ENCODE peak calls at places on chromosomes 4 and X, in six cellular contexts. R is adipocyte, Z is fibroblast of the aortic adventitia, I is lower leg skin, S is choroid plexus epithelial cell, H is esophagus squamous epithelium. D is an unnamed sample.
A peak's percentile ranks its signal among the peaks of the same experiment; 100 is the strongest.

GRCh38 chrX:24229967-24230366 is 80.4 kb downstream of the ZFX start:
- DNase-seq in R (no peak), Z (peak; percentile 72), I (no peak), S (peak; percentile 28), H (no peak), D (peak; percentile 14)

GRCh38 chrX:10190367-10190766 is 33.6 kb downstream of the CLCN4 start:
- DNase-seq in R (peak; percentile 85), Z (peak; percentile 88), I (no peak), S (peak; percentile 87), H (no peak), D (peak; percentile 85)

GRCh38 chr4:140308366-140309123 is 64.9 kb upstream of the SCOC start:
- DNase-seq in R (peak; percentile 85), Z (peak; percentile 98), I (peak; percentile 67), S (peak; percentile 86), H (no peak), D (peak; percentile 68)

GRCh38 chr4:48254381-48255072 is 15.1 kb downstream of the TEC start:
- DNase-seq in R (peak; percentile 79), Z (peak; percentile 98), I (no peak), S (peak; percentile 85), H (no peak), D (peak; percentile 79)

GRCh38 chr4:183424109-183424751 is 20.2 kb upstream of the CDKN2AIP start:
- DNase-seq in R (no peak), Z (no peak), I (no peak), S (no peak), H (no peak), D (no peak)

GRCh38 chrX:37545066-37545465 is 26.4 kb upstream of the LANCL3 start:
- DNase-seq in R (no peak), Z (no peak), I (no peak), S (no peak), H (no peak), D (no peak)

GRCh38 chr4:22190855-22191254 is 242.3 kb upstream of the KCNIP4 start:
- DNase-seq in R (peak; percentile 61), Z (peak; percentile 93), I (no peak), S (peak; percentile 50), H (no peak), D (peak; percentile 80)

GRCh38 chr4:52507774-52508173 is 151.3 kb downstream of the USP46 start:
- DNase-seq in R (no peak), Z (no peak), I (no peak), S (peak; percentile 34), H (no peak), D (no peak)

GRCh38 chr4:88659061-88659889 is 38.4 kb downstream of the NAP1L5 start:
- DNase-seq in R (peak; percentile 78), Z (peak; percentile 86), I (peak; percentile 37), S (peak; percentile 86), H (no peak), D (peak; percentile 83)

GRCh38 chrX:100478714-100479113 is 68.6 kb upstream of the PCDH19 start:
- DNase-seq in R (no peak), Z (no peak), I (no peak), S (no peak), H (no peak), D (no peak)

GRCh38 chr4:138193963-138194362 is 48.2 kb downstream of the SLC7A11 start:
- DNase-seq in R (no peak), Z (no peak), I (no peak), S (no peak), H (no peak), D (no peak)

GRCh38 chr4:47642985-47643745 is 158.1 kb downstream of the ATP10D start:
- DNase-seq in R (no peak), Z (peak; percentile 6), I (no peak), S (peak; percentile 58), H (no peak), D (peak; percentile 42)

GRCh38 chr4:65508169-65508568 is 162.1 kb downstream of the EPHA5 start:
- DNase-seq in R (peak; percentile 59), Z (peak; percentile 68), I (no peak), S (peak; percentile 78), H (no peak), D (peak; percentile 81)

GRCh38 chr4:17560065-17560673 is 16.8 kb upstream of the LAP3 start:
- DNase-seq in R (no peak), Z (no peak), I (no peak), S (no peak), H (no peak), D (no peak)

GRCh38 chr4:30536231-30536630 is 183.9 kb upstream of the PCDH7 start:
- DNase-seq in R (no peak), Z (no peak), I (no peak), S (peak; percentile 38), H (no peak), D (peak; percentile 35)

GRCh38 chrX:57918750-57919436 is 8.6 kb upstream of the ZXDA start:
- DNase-seq in R (peak; percentile 63), Z (peak; percentile 59), I (no peak), S (peak; percentile 46), H (no peak), D (peak; percentile 52)

GRCh38 chrX:11138498-11139390 is 27.6 kb downstream of the HCCS start:
- DNase-seq in R (no peak), Z (no peak), I (no peak), S (no peak), H (no peak), D (no peak)

GRCh38 chrX:102599950-102600579 is 750 bp downstream of the ARMCX5 start:
- DNase-seq in R (peak; percentile 34), Z (peak; percentile 54), I (no peak), S (peak; percentile 56), H (no peak), D (peak; percentile 39)

GRCh38 chrX:13419918-13420317 is 100.1 kb upstream of the ATXN3L start:
- DNase-seq in R (no peak), Z (no peak), I (no peak), S (no peak), H (no peak), D (no peak)

GRCh38 chr4:159103406-159104131 is 690 bp downstream of the RAPGEF2 start:
- DNase-seq in R (peak; percentile 83), Z (peak; percentile 33), I (peak; percentile 24), S (peak; percentile 46), H (no peak), D (peak; percentile 35)

GRCh38 chr4:91837608-91838029 is 466.1 kb upstream of the GRID2 start:
- DNase-seq in R (peak; percentile 72), Z (peak; percentile 85), I (no peak), S (peak; percentile 66), H (no peak), D (peak; percentile 88)

DNA sequence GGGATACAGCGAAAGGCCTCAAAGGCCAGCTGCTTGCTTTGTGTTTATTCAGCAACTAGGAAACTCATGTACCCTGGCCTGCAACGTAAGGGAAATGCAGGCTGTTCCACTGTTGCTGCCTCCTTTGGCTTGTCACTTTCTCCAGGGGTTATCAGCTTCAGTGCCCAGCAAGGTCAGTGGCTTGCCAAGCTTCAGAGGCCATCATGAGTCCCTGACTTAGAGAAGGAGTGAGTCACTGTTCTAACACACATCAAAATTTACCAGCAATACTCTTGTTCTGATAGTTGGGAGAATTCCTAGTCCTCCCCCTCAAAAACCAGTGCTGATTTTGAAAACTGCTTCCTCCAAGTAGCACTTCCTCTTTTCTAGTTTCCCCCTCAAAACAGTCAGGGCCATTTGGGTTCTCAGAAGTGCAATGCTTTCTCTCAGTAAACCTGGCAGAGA is 250.8 kb downstream of the ARHGAP24 start:
- DNase-seq in R (no peak), Z (peak; percentile 44), I (no peak), S (peak; percentile 16), H (no peak), D (peak; percentile 56)
- H3K4me3 ChIP-seq in R (peak overlapping the region; percentile 48), Z (no peak overlapping the region), I (no peak overlapping the region), S (no peak overlapping the region), H (no peak overlapping the region), D (no peak overlapping the region)

GRCh38 chr4:173507471-173508385 is 22.3 kb downstream of the HAND2 start:
- DNase-seq in R (no peak), Z (no peak), I (peak; percentile 9), S (no peak), H (no peak), D (no peak)

GRCh38 chr4:173506780-173507211 is 23.2 kb downstream of the HAND2 start:
- DNase-seq in R (no peak), Z (no peak), I (no peak), S (no peak), H (no peak), D (no peak)

GRCh38 chr4:173505924-173506779 is 23.9 kb downstream of the HAND2 start:
- DNase-seq in R (peak; percentile 77), Z (peak; percentile 78), I (no peak), S (peak; percentile 49), H (no peak), D (peak; percentile 77)

GRCh38 chr4:173509031-173510001 is 20.7 kb downstream of the HAND2 start:
- DNase-seq in R (peak; percentile 76), Z (peak; percentile 72), I (no peak), S (no peak), H (no peak), D (peak; percentile 71)

GRCh38 chr4:173508386-173509002 is 21.5 kb downstream of the HAND2 start:
- DNase-seq in R (no peak), Z (no peak), I (peak; percentile 12), S (no peak), H (no peak), D (no peak)
- H3K4me3 ChIP-seq in R (peak overlapping the region; percentile 88), Z (peak overlapping the region; percentile 64), I (no peak overlapping the region), S (no peak overlapping the region), H (peak overlapping the region; percentile 61), D (peak overlapping the region; percentile 57)

GRCh38 chr4:40216622-40217366 is 20.0 kb downstream of the RHOH start:
- DNase-seq in R (no peak), Z (no peak), I (no peak), S (no peak), H (no peak), D (no peak)

GRCh38 chr4:40214038-40214437 is 17.2 kb downstream of the RHOH start:
- DNase-seq in R (no peak), Z (no peak), I (no peak), S (no peak), H (no peak), D (no peak)

GRCh38 chr4:40211224-40212185 is 14.7 kb downstream of the RHOH start:
- DNase-seq in R (peak; percentile 34), Z (no peak), I (no peak), S (peak; percentile 34), H (no peak), D (no peak)

GRCh38 chr4:40212674-40213504 is 16.1 kb downstream of the RHOH start:
- DNase-seq in R (peak; percentile 30), Z (peak; percentile 35), I (no peak), S (peak; percentile 20), H (no peak), D (no peak)

DNA sequence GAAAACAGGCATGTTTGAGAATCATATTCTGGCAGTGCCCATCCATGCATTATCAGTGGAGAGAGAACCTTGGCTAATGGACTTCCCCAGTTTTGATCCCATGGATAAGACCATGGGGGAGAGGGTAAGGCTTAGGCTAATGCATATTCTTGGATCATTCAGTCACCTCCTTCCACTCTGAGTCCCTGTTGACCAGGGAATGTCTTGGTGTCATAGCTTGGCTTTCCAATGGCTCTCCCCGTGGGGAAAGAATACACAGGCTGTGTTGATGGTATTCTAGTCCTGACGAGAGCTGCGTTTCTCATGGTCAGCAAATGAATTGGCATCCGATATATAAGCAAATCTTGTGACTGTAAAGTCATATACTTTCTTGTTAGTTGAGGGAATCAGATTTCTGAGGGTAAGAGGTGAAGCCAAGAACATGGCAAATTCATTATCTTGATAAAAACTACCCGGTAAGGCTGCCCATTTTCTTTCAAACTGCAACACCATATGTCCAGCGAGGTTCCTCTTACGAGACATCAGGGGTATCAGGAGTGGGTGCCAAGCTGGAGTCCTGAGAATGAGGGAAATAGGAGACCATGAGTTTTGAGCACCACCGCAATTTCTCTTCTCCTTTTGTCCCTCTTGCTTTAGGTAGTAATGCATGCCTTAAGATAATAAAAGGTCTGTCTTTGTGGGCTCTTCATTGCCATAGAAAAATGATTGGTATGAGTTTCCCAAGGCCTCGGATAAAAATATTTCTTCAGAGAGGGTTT is 18.0 kb downstream of the RHOH start:
- DNase-seq in R (no peak), Z (no peak), I (no peak), S (no peak), H (no peak), D (no peak)
- H3K4me3 ChIP-seq in R (no peak overlapping the region), Z (no peak overlapping the region), I (no peak overlapping the region), S (no peak overlapping the region), H (no peak overlapping the region), D (no peak overlapping the region)

GRCh38 chr4:83230928-83231327 is 53.7 kb downstream of the COQ2 start:
- DNase-seq in R (no peak), Z (no peak), I (no peak), S (no peak), H (no peak), D (no peak)
- H3K4me3 ChIP-seq in R (no peak overlapping the region), Z (no peak overlapping the region), I (no peak overlapping the region), S (no peak overlapping the region), H (no peak overlapping the region), D (no peak overlapping the region)

D was measured in fibroblast of pulmonary artery.